ENCODE peak calls at places on chromosomes 13 and 19, in eight cellular contexts. One of them, this sample, is unnamed.

GRCh38 chr13:46341112-46341711 is 45.8 kb downstream of the RUBCNL start:
- DNase-seq in HTR-8/SVneo: no peak
- DNase-seq in posterior cingulate gyrus: no peak
- DNase-seq in OCI-M1: no peak
- DNase-seq in GM10248: peak
- DNase-seq in activated CD4-positive, alpha-beta T cell treated with anti-CD3 and anti-CD28 coated beads, Interleukin-2, amount 50 U/mL, for 1 hour: no peak
- DNase-seq in heart left ventricle: no peak
- DNase-seq in fibroblast of pulmonary artery: peak
- DNase-seq in this sample: peak

GRCh38 chr13:47033216-47033615 is 136.4 kb upstream of the HTR2A start:
- DNase-seq in OCI-M1: peak
- DNase-seq in heart left ventricle: no peak
- DNase-seq in posterior cingulate gyrus: no peak
- DNase-seq in HTR-8/SVneo: no peak
- DNase-seq in activated CD4-positive, alpha-beta T cell treated with anti-CD3 and anti-CD28 coated beads, Interleukin-2, amount 50 U/mL, for 1 hour: no peak
- DNase-seq in fibroblast of pulmonary artery: peak
- DNase-seq in GM10248: no peak
- DNase-seq in this sample: peak

GRCh38 chr19:9958451-9958850 is 22.1 kb upstream of the OLFM2 start:
- DNase-seq in GM10248: no peak
- DNase-seq in posterior cingulate gyrus: no peak
- DNase-seq in HTR-8/SVneo: no peak
- DNase-seq in OCI-M1: no peak
- DNase-seq in fibroblast of pulmonary artery: peak
- DNase-seq in heart left ventricle: no peak
- DNase-seq in activated CD4-positive, alpha-beta T cell treated with anti-CD3 and anti-CD28 coated beads, Interleukin-2, amount 50 U/mL, for 1 hour: no peak
- DNase-seq in this sample: no peak

GRCh38 chr19:36687214-36688056 is at the start of gene ZNF567:
- DNase-seq in HTR-8/SVneo: peak
- DNase-seq in activated CD4-positive, alpha-beta T cell treated with anti-CD3 and anti-CD28 coated beads, Interleukin-2, amount 50 U/mL, for 1 hour: peak
- DNase-seq in fibroblast of pulmonary artery: peak
- DNase-seq in OCI-M1: peak
- DNase-seq in heart left ventricle: peak
- DNase-seq in GM10248: peak
- DNase-seq in posterior cingulate gyrus: peak
- DNase-seq in this sample: peak

GRCh38 chr19:49337267-49338022 is 2.2 kb downstream of the CD37 start:
- DNase-seq in activated CD4-positive, alpha-beta T cell treated with anti-CD3 and anti-CD28 coated beads, Interleukin-2, amount 50 U/mL, for 1 hour: no peak
- DNase-seq in heart left ventricle: no peak
- DNase-seq in GM10248: no peak
- DNase-seq in HTR-8/SVneo: no peak
- DNase-seq in posterior cingulate gyrus: no peak
- DNase-seq in OCI-M1: no peak
- DNase-seq in fibroblast of pulmonary artery: no peak
- DNase-seq in this sample: no peak

GRCh38 chr19:16143399-16144215 is at the start of gene HSH2D:
- DNase-seq in fibroblast of pulmonary artery: no peak
- DNase-seq in GM10248: peak
- DNase-seq in posterior cingulate gyrus: no peak
- DNase-seq in HTR-8/SVneo: no peak
- DNase-seq in activated CD4-positive, alpha-beta T cell treated with anti-CD3 and anti-CD28 coated beads, Interleukin-2, amount 50 U/mL, for 1 hour: peak
- DNase-seq in heart left ventricle: peak
- DNase-seq in OCI-M1: peak
- DNase-seq in this sample: peak

GRCh38 chr13:109131698-109132257 is 502.4 kb downstream of the MYO16 start:
- DNase-seq in HTR-8/SVneo: no peak
- DNase-seq in OCI-M1: peak
- DNase-seq in activated CD4-positive, alpha-beta T cell treated with anti-CD3 and anti-CD28 coated beads, Interleukin-2, amount 50 U/mL, for 1 hour: no peak
- DNase-seq in posterior cingulate gyrus: no peak
- DNase-seq in heart left ventricle: peak
- DNase-seq in GM10248: peak
- DNase-seq in fibroblast of pulmonary artery: peak
- DNase-seq in this sample: no peak

GRCh38 chr13:42650470-42650869 is 76.5 kb downstream of the TNFSF11 start:
- DNase-seq in HTR-8/SVneo: no peak
- DNase-seq in GM10248: no peak
- DNase-seq in activated CD4-positive, alpha-beta T cell treated with anti-CD3 and anti-CD28 coated beads, Interleukin-2, amount 50 U/mL, for 1 hour: no peak
- DNase-seq in fibroblast of pulmonary artery: no peak
- DNase-seq in heart left ventricle: no peak
- DNase-seq in OCI-M1: no peak
- DNase-seq in posterior cingulate gyrus: no peak
- DNase-seq in this sample: no peak

GRCh38 chr19:15111758-15112157 is 4.6 kb downstream of the SYDE1 start:
- DNase-seq in HTR-8/SVneo: no peak
- DNase-seq in posterior cingulate gyrus: no peak
- DNase-seq in heart left ventricle: no peak
- DNase-seq in OCI-M1: no peak
- DNase-seq in fibroblast of pulmonary artery: no peak
- DNase-seq in GM10248: no peak
- DNase-seq in activated CD4-positive, alpha-beta T cell treated with anti-CD3 and anti-CD28 coated beads, Interleukin-2, amount 50 U/mL, for 1 hour: no peak
- DNase-seq in this sample: no peak

GRCh38 chr13:32471187-32471922 is 43.4 kb upstream of the N4BP2L1 start:
- DNase-seq in GM10248: no peak
- DNase-seq in heart left ventricle: peak
- DNase-seq in OCI-M1: peak
- DNase-seq in posterior cingulate gyrus: peak
- DNase-seq in fibroblast of pulmonary artery: peak
- DNase-seq in activated CD4-positive, alpha-beta T cell treated with anti-CD3 and anti-CD28 coated beads, Interleukin-2, amount 50 U/mL, for 1 hour: no peak
- DNase-seq in HTR-8/SVneo: no peak
- DNase-seq in this sample: no peak

GRCh38 chr13:102569488-102569887 is 27.3 kb upstream of the TPP2 start:
- DNase-seq in fibroblast of pulmonary artery: peak
- DNase-seq in activated CD4-positive, alpha-beta T cell treated with anti-CD3 and anti-CD28 coated beads, Interleukin-2, amount 50 U/mL, for 1 hour: no peak
- DNase-seq in heart left ventricle: no peak
- DNase-seq in HTR-8/SVneo: no peak
- DNase-seq in OCI-M1: no peak
- DNase-seq in posterior cingulate gyrus: no peak
- DNase-seq in GM10248: no peak
- DNase-seq in this sample: no peak